ENCODE peak calls at places on chromosomes 3 and 15, in six cellular contexts. N, E, F, D, R and K are unnamed samples.

GRCh38 chr3:39118079-39118478 is 10.6 kb downstream of the TTC21A start:
- DNase-seq in N (no peak), E (no peak), F (no peak), D (no peak), R (no peak), K (no peak)

GRCh38 chr3:105518806-105519418 is 152.2 kb downstream of the ALCAM start:
- DNase-seq in N (peak; percentile 48), E (peak; percentile 73), F (peak; percentile 68), D (no peak), R (peak; percentile 89), K (no peak)

GRCh38 chr3:38102073-38102844 is 34.7 kb downstream of the ACAA1 start:
- DNase-seq in N (no peak), E (no peak), F (no peak), D (no peak), R (no peak), K (no peak)

GRCh38 chr15:73757571-73757970 is 4.4 kb upstream of the INSYN1 start:
- DNase-seq in N (no peak), E (no peak), F (no peak), D (no peak), R (no peak), K (no peak)

GRCh38 chr3:71585891-71586809 is 2.6 kb upstream of the FOXP1 start:
- DNase-seq in N (no peak), E (peak; percentile 66), F (peak; percentile 57), D (no peak), R (peak; percentile 56), K (no peak)

GRCh38 chr3:132587401-132587800 is 9.7 kb upstream of the ACKR4 start:
- DNase-seq in N (no peak), E (no peak), F (no peak), D (no peak), R (no peak), K (no peak)

GRCh38 chr3:23710555-23710954 is 95.2 kb upstream of the UBE2E1 start:
- DNase-seq in N (no peak), E (peak; percentile 98), F (peak; percentile 99), D (no peak), R (peak; percentile 96), K (peak; percentile 86)

GRCh38 chr3:167091186-167091585 is 288.9 kb downstream of the ZBBX start:
- DNase-seq in N (no peak), E (no peak), F (peak; percentile 38), D (no peak), R (no peak), K (no peak)

GRCh38 chr3:149443545-149443912 is 31.0 kb upstream of the TM4SF4 start:
- DNase-seq in N (no peak), E (no peak), F (no peak), D (no peak), R (no peak), K (no peak)

GRCh38 chr3:14237431-14237830 is 58.8 kb downstream of the LSM3 start:
- DNase-seq in N (no peak), E (no peak), F (no peak), D (no peak), R (no peak), K (no peak)

GRCh38 chr3:54527953-54528352 is 399.9 kb downstream of the LRTM1 start:
- DNase-seq in N (no peak), E (no peak), F (no peak), D (no peak), R (no peak), K (no peak)

GRCh38 chr3:13676618-13677017 is 127.7 kb downstream of the FBLN2 start:
- DNase-seq in N (no peak), E (no peak), F (no peak), D (no peak), R (no peak), K (no peak)

GRCh38 chr3:149363053-149363452 is 14.4 kb downstream of the TM4SF1 start:
- DNase-seq in N (no peak), E (peak; percentile 86), F (peak; percentile 83), D (no peak), R (peak; percentile 69), K (no peak)

GRCh38 chr3:61358364-61358763 is 107.1 kb upstream of the FHIT start:
- DNase-seq in N (no peak), E (no peak), F (peak; percentile 75), D (no peak), R (peak; percentile 6), K (no peak)

GRCh38 chr3:114712728-114713492 is 419.1 kb downstream of the TIGIT start:
- DNase-seq in N (no peak), E (no peak), F (no peak), D (no peak), R (no peak), K (no peak)

GRCh38 chr15:65375871-65376552 is 1.8 kb downstream of the IGDCC3 start:
- DNase-seq in N (no peak), E (no peak), F (no peak), D (no peak), R (no peak), K (peak; percentile 33)

GRCh38 chr3:158808697-158809096 is 6.8 kb downstream of the MFSD1 start:
- DNase-seq in N (no peak), E (peak; percentile 85), F (peak; percentile 77), D (no peak), R (no peak), K (no peak)

GRCh38 chr3:115667175-115668065 is 44.1 kb downstream of the GAP43 start:
- DNase-seq in N (no peak), E (no peak), F (peak; percentile 38), D (no peak), R (no peak), K (peak; percentile 33)

GRCh38 chr3:70911719-70912118 is 599.3 kb upstream of the MDFIC2 start:
- DNase-seq in N (no peak), E (no peak), F (no peak), D (no peak), R (no peak), K (no peak)

DNA sequence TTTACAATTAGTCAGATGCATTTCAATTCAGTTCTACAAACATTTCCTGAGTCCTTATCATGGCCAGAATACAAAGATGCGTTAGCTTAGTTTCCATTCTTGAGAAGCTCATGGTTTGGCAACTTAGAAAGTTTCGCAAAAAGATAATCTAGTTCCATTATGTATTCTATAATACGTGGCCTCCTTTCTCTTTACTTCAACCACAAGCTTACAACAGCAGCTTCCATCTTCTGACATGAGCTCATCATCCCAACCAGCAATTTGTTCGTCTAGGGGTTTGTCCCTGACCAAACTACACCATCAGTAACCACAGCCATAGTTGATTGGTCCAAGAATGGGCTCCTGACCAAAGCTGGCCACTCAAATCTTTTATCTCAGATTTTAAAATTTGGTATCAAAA is 267.6 kb upstream of the TBC1D5 start:
- DNase-seq in N (no peak), E (no peak), F (no peak), D (no peak), R (peak; percentile 23), K (no peak)
- H4K91ac ChIP-seq in N (no peak overlapping the region), E (no peak overlapping the region), F (no peak overlapping the region), D (no peak overlapping the region), R (no peak overlapping the region), K (no peak overlapping the region)

DNA sequence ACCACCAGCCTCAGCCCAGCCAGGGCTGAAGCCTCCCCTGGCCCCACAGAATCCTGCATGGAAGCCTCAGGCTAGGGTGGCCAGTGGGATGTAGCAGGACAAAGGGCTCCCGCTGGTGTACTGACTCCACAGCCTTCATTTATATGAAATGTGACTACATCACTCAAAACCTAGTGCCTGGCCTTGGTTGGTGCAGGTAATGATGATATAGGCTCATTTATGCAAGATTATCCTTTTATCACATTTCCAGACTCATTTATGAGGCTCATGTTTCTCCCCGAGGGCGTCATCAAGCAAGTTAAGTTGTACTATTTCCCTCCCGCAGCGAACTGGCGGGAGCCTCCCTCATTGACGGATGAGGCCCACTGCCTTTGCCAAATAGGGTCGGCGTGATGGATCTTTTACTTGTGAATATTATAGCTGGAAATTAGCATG is 179.1 kb upstream of the SMAD3 start:
- DNase-seq in N (no peak), E (no peak), F (no peak), D (no peak), R (no peak), K (no peak)
- H3K4me2 ChIP-seq in N (no peak overlapping the region), E (no peak overlapping the region), F (no peak overlapping the region), D (no peak overlapping the region), R (no peak overlapping the region), K (no peak overlapping the region)

DNA sequence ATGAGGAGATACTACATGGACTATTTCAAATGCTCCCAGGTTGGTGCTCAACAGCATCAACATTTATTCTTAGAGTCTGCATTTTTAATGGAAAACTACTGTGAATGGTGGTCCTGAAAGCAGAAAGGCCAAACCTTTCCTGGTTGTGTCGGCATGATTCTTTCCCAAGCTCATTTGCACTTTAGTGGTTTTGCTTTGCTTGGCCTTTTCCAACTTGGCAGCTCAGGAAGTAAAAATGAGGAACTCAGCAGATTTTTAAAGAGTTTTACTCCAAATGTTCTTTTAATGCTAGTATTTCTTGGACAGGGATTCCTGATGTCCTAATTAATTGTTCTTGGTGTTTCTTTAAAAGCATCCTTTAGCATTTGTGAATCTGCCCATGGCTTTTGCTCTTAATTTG is 197.4 kb downstream of the SLC9A9 start:
- DNase-seq in N (no peak), E (no peak), F (no peak), D (no peak), R (no peak), K (no peak)
- H4K91ac ChIP-seq in N (no peak overlapping the region), E (no peak overlapping the region), F (no peak overlapping the region), D (no peak overlapping the region), R (no peak overlapping the region), K (no peak overlapping the region)

DNA sequence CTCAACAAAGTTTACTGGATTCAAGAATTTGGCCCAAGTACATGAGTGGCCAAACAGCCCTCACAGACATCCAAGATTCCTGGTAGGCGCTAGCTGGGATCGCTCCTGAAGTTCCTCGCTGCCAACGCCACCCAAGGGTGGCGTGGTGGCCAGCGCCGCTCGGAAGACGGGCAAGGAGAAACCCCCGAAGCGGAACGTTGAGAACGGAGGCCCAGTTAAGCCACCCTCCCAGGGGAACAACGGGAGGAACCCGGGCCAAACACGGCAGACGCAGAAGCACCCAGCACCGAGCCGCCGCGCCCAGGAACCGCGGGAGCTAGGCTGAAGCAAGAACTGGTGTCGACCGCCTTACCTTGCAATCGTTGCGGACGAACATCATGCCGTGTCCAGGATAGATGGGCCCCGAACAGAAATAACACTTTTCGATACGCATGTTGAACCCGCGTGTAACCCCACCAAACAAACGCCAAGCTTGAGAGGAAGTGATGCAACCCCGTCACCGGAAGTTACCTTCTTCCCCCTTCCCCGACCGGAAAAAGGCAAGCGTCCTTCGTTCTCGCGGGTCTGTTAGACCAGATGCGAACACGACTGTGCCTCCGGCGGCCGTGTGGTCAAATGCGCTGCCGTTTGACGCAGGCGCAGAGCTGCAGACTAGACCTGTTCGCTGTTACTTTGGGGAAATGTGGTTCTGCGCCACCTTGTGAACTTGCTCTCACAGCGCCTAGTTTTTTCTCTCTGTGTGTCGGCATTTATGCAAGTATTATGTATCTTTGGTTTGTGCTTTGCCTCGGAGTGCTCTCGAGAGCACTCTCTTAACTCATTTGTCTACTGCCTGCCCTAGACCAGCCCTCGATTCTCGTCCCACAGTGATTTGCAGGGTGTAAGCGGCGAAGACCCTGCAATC is at the start of gene RSL24D1:
- DNase-seq in N (peak; percentile 89), E (peak; percentile 99), F (peak; percentile 99), D (peak; percentile 97), R (peak; percentile 100), K (peak; percentile 98)
- H3K4me2 ChIP-seq in N (peak within 1 kb of the TSS; percentile 61), E (peak within 1 kb of the TSS; percentile 79), F (peak within 1 kb of the TSS; percentile 80), D (peak within 1 kb of the TSS; percentile 93), R (peak within 1 kb of the TSS; percentile 97), K (peak within 1 kb of the TSS; percentile 86)

GRCh38 chr3:66889758-66890576 is 108.1 kb upstream of the KBTBD8 start:
- DNase-seq in N (no peak), E (no peak), F (no peak), D (no peak), R (no peak), K (no peak)
- H4K91ac ChIP-seq in N (no peak overlapping the region), E (no peak overlapping the region), F (no peak overlapping the region), D (no peak overlapping the region), R (no peak overlapping the region), K (no peak overlapping the region)